ENCODE peak calls at places on chromosomes 4 and X, in nine cellular contexts. One of them, this sample, is unnamed.

GRCh38 chrX:116239944-116240391 is 69.4 kb downstream of the AGTR2 start:
- DNase-seq in cardiac muscle cell: peak
- DNase-seq in pancreas: no peak
- DNase-seq in tibial nerve: no peak
- DNase-seq in adrenal gland: no peak
- DNase-seq in A673: no peak
- DNase-seq in upper lobe of left lung: no peak
- DNase-seq in A549: no peak
- DNase-seq in GM23338: no peak
- DNase-seq in this sample: no peak

GRCh38 chr4:8330821-8331566 is 61.4 kb downstream of the HTRA3 start:
- DNase-seq in cardiac muscle cell: peak
- DNase-seq in pancreas: no peak
- DNase-seq in tibial nerve: peak
- DNase-seq in adrenal gland: peak
- DNase-seq in A673: no peak
- DNase-seq in upper lobe of left lung: no peak
- DNase-seq in A549: no peak
- DNase-seq in GM23338: no peak
- DNase-seq in this sample: peak

GRCh38 chrX:102684772-102685520 is 27.3 kb upstream of the GPRASP2 start:
- DNase-seq in cardiac muscle cell: peak
- DNase-seq in pancreas: no peak
- DNase-seq in tibial nerve: no peak
- DNase-seq in adrenal gland: no peak
- DNase-seq in A673: no peak
- DNase-seq in upper lobe of left lung: no peak
- DNase-seq in A549: no peak
- DNase-seq in GM23338: no peak
- DNase-seq in this sample: no peak

GRCh38 chrX:71532078-71532752 is 689 bp upstream of the OGT start:
- DNase-seq in cardiac muscle cell: peak
- DNase-seq in pancreas: no peak
- DNase-seq in tibial nerve: no peak
- DNase-seq in adrenal gland: peak
- DNase-seq in A673: peak
- DNase-seq in upper lobe of left lung: no peak
- DNase-seq in A549: peak
- DNase-seq in GM23338: no peak
- DNase-seq in this sample: no peak

GRCh38 chrX:109270580-109271484 is 211.1 kb downstream of the GUCY2F start:
- DNase-seq in cardiac muscle cell: peak
- DNase-seq in pancreas: no peak
- DNase-seq in tibial nerve: no peak
- DNase-seq in adrenal gland: no peak
- DNase-seq in A673: peak
- DNase-seq in upper lobe of left lung: no peak
- DNase-seq in A549: no peak
- DNase-seq in GM23338: no peak
- DNase-seq in this sample: peak

GRCh38 chrX:41167888-41168287 is 82.6 kb downstream of the USP9X start:
- DNase-seq in cardiac muscle cell: no peak
- DNase-seq in pancreas: no peak
- DNase-seq in tibial nerve: no peak
- DNase-seq in adrenal gland: no peak
- DNase-seq in A673: peak
- DNase-seq in upper lobe of left lung: no peak
- DNase-seq in A549: no peak
- DNase-seq in GM23338: no peak
- DNase-seq in this sample: no peak

GRCh38 chrX:135213200-135213844 is 38.5 kb upstream of the ETDA start:
- DNase-seq in cardiac muscle cell: no peak
- DNase-seq in pancreas: no peak
- DNase-seq in tibial nerve: no peak
- DNase-seq in adrenal gland: no peak
- DNase-seq in A673: no peak
- DNase-seq in upper lobe of left lung: no peak
- DNase-seq in A549: no peak
- DNase-seq in GM23338: no peak
- DNase-seq in this sample: no peak

GRCh38 chrX:131763674-131764073 is 219.8 kb downstream of the OR13H1 start:
- DNase-seq in cardiac muscle cell: no peak
- DNase-seq in pancreas: peak
- DNase-seq in tibial nerve: no peak
- DNase-seq in adrenal gland: peak
- DNase-seq in A673: peak
- DNase-seq in upper lobe of left lung: peak
- DNase-seq in A549: peak
- DNase-seq in GM23338: no peak
- DNase-seq in this sample: no peak

GRCh38 chr4:140395668-140396067 is 22.2 kb downstream of the SCOC start:
- DNase-seq in cardiac muscle cell: no peak
- DNase-seq in pancreas: no peak
- DNase-seq in tibial nerve: no peak
- DNase-seq in adrenal gland: no peak
- DNase-seq in A673: peak
- DNase-seq in upper lobe of left lung: no peak
- DNase-seq in A549: no peak
- DNase-seq in GM23338: peak
- DNase-seq in this sample: no peak

GRCh38 chr4:10611673-10612072 is 72.9 kb downstream of the CLNK start:
- DNase-seq in cardiac muscle cell: peak
- DNase-seq in pancreas: no peak
- DNase-seq in tibial nerve: no peak
- DNase-seq in adrenal gland: no peak
- DNase-seq in A673: no peak
- DNase-seq in upper lobe of left lung: no peak
- DNase-seq in A549: peak
- DNase-seq in GM23338: no peak
- DNase-seq in this sample: no peak

GRCh38 chrX:104419211-104419610 is 146.8 kb upstream of the IL1RAPL2 start:
- DNase-seq in cardiac muscle cell: peak
- DNase-seq in pancreas: no peak
- DNase-seq in tibial nerve: no peak
- DNase-seq in adrenal gland: no peak
- DNase-seq in A673: no peak
- DNase-seq in upper lobe of left lung: no peak
- DNase-seq in A549: no peak
- DNase-seq in GM23338: no peak
- DNase-seq in this sample: no peak

GRCh38 chr4:125591290-125591689 is 276.5 kb downstream of the FAT4 start:
- DNase-seq in cardiac muscle cell: no peak
- DNase-seq in pancreas: no peak
- DNase-seq in tibial nerve: no peak
- DNase-seq in adrenal gland: no peak
- DNase-seq in A673: no peak
- DNase-seq in upper lobe of left lung: no peak
- DNase-seq in A549: no peak
- DNase-seq in GM23338: no peak
- DNase-seq in this sample: no peak

GRCh38 chr4:57137261-57137660 is 27.1 kb upstream of the IGFBP7 start:
- DNase-seq in cardiac muscle cell: no peak
- DNase-seq in pancreas: no peak
- DNase-seq in tibial nerve: no peak
- DNase-seq in adrenal gland: no peak
- DNase-seq in A673: no peak
- DNase-seq in upper lobe of left lung: no peak
- DNase-seq in A549: no peak
- DNase-seq in GM23338: no peak
- DNase-seq in this sample: no peak

GRCh38 chr4:86344127-86344526 is 15.7 kb downstream of the MAPK10 start:
- DNase-seq in cardiac muscle cell: no peak
- DNase-seq in pancreas: no peak
- DNase-seq in tibial nerve: no peak
- DNase-seq in adrenal gland: no peak
- DNase-seq in A673: no peak
- DNase-seq in upper lobe of left lung: no peak
- DNase-seq in A549: no peak
- DNase-seq in GM23338: no peak
- DNase-seq in this sample: no peak

GRCh38 chr4:181952478-181952877 is 290.7 kb upstream of the TENM3 start:
- DNase-seq in cardiac muscle cell: peak
- DNase-seq in pancreas: no peak
- DNase-seq in tibial nerve: no peak
- DNase-seq in adrenal gland: peak
- DNase-seq in A673: peak
- DNase-seq in upper lobe of left lung: no peak
- DNase-seq in A549: peak
- DNase-seq in GM23338: no peak
- DNase-seq in this sample: no peak

GRCh38 chr4:71290074-71290473 is 48.7 kb upstream of the SLC4A4 start:
- DNase-seq in cardiac muscle cell: no peak
- DNase-seq in pancreas: no peak
- DNase-seq in tibial nerve: no peak
- DNase-seq in adrenal gland: no peak
- DNase-seq in A673: no peak
- DNase-seq in upper lobe of left lung: no peak
- DNase-seq in A549: no peak
- DNase-seq in GM23338: no peak
- DNase-seq in this sample: no peak

GRCh38 chr4:71287305-71287704 is 51.5 kb upstream of the SLC4A4 start:
- DNase-seq in cardiac muscle cell: no peak
- DNase-seq in pancreas: no peak
- DNase-seq in tibial nerve: no peak
- DNase-seq in adrenal gland: no peak
- DNase-seq in A673: no peak
- DNase-seq in upper lobe of left lung: no peak
- DNase-seq in A549: no peak
- DNase-seq in GM23338: no peak
- DNase-seq in this sample: no peak

GRCh38 chr4:71292228-71292627 is 46.6 kb upstream of the SLC4A4 start:
- DNase-seq in cardiac muscle cell: no peak
- DNase-seq in pancreas: no peak
- DNase-seq in tibial nerve: no peak
- DNase-seq in adrenal gland: no peak
- DNase-seq in A673: no peak
- DNase-seq in upper lobe of left lung: no peak
- DNase-seq in A549: no peak
- DNase-seq in GM23338: no peak
- DNase-seq in this sample: no peak

GRCh38 chr4:71290481-71290880 is 48.3 kb upstream of the SLC4A4 start:
- DNase-seq in cardiac muscle cell: no peak
- DNase-seq in pancreas: no peak
- DNase-seq in tibial nerve: no peak
- DNase-seq in adrenal gland: no peak
- DNase-seq in A673: no peak
- DNase-seq in upper lobe of left lung: no peak
- DNase-seq in A549: no peak
- DNase-seq in GM23338: no peak
- DNase-seq in this sample: no peak

DNA sequence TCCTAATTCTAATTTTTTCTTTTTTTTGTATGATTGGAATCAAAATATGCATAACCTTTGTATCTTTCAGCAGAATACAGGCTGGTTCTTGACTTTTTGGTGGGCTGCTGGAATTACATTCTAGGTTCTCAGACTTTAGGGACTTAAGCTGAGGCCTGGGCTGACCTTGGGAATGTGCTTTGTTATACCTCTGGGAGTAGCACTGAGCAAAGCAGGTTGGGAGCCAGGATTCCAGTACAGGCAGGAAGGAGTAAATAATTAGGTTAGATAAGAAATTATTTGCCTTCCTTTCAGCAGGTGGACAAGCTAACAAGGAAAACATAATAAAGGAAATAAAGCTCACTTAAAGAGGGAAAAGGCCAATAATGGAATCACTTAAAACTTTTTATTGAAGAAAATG is 49.9 kb upstream of the SLC4A4 start:
- DNase-seq in cardiac muscle cell: no peak
- DNase-seq in pancreas: peak
- DNase-seq in tibial nerve: no peak
- DNase-seq in adrenal gland: no peak
- DNase-seq in A673: no peak
- DNase-seq in upper lobe of left lung: no peak
- DNase-seq in A549: no peak
- DNase-seq in GM23338: no peak
- DNase-seq in this sample: no peak
- H3K27ac ChIP-seq in cardiac muscle cell: no peak
- H3K27ac ChIP-seq in pancreas: no peak
- H3K27ac ChIP-seq in tibial nerve: no peak
- H3K27ac ChIP-seq in adrenal gland: no peak
- H3K27ac ChIP-seq in A673: no peak
- H3K27ac ChIP-seq in upper lobe of left lung: no peak
- H3K27ac ChIP-seq in A549: no peak
- H3K27ac ChIP-seq in GM23338: no peak
- H3K27ac ChIP-seq in this sample: no peak

GRCh38 chr4:68905598-68906237 is 45.9 kb downstream of the UGT2A3 start:
- DNase-seq in cardiac muscle cell: no peak
- DNase-seq in pancreas: peak
- DNase-seq in tibial nerve: no peak
- DNase-seq in adrenal gland: no peak
- DNase-seq in A673: no peak
- DNase-seq in upper lobe of left lung: no peak
- DNase-seq in A549: no peak
- DNase-seq in GM23338: peak
- DNase-seq in this sample: no peak
- TF ChIP-seq CTCF in cardiac muscle cell: no peak
- TF ChIP-seq CTCF in pancreas: no peak
- TF ChIP-seq CTCF in tibial nerve: no peak
- TF ChIP-seq CTCF in adrenal gland: no peak
- TF ChIP-seq CTCF in A673: no peak
- TF ChIP-seq CTCF in upper lobe of left lung: no peak
- TF ChIP-seq CTCF in A549: no peak
- TF ChIP-seq CTCF in GM23338: no peak
- TF ChIP-seq CTCF in this sample: no peak

DNA sequence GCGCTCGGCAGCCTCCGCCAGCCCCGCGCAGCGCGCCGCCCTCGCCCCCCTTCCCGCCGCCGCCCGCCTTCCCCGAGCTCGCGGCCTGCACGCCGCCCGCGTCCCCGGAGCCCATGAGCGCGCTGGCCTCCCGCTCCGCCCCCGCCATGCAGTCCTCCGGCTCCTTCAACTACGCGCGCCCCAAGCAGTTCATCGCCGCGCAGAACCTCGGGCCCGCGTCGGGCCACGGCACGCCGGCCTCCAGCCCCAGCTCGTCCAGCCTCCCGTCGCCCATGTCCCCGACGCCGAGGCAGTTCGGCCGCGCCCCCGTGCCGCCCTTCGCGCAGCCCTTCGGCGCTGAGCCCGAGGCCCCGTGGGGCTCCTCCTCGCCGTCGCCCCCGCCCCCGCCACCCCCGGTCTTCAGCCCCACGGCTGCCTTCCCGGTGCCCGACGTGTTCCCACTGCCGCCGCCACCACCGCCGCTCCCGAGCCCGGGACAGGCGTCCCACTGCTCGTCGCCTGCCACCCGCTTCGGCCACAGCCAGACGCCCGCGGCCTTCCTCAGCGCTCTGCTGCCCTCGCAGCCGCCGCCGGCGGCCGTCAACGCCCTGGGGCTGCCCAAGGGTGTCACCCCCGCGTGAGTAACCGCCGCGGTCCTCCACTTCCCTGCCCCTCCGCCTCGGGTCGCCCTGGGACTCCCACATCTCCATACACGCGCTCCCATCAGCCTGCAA is 132.1 kb downstream of the CBR4 start:
- DNase-seq in cardiac muscle cell: peak
- DNase-seq in pancreas: peak
- DNase-seq in tibial nerve: peak
- DNase-seq in adrenal gland: peak
- DNase-seq in A673: peak
- DNase-seq in upper lobe of left lung: peak
- DNase-seq in A549: no peak
- DNase-seq in GM23338: peak
- DNase-seq in this sample: peak
- H3K27ac ChIP-seq in cardiac muscle cell: no peak
- H3K27ac ChIP-seq in pancreas: no peak
- H3K27ac ChIP-seq in tibial nerve: peak
- H3K27ac ChIP-seq in adrenal gland: peak
- H3K27ac ChIP-seq in A673: peak
- H3K27ac ChIP-seq in upper lobe of left lung: peak
- H3K27ac ChIP-seq in A549: no peak
- H3K27ac ChIP-seq in GM23338: no peak
- H3K27ac ChIP-seq in this sample: peak

GRCh38 chrX:112147206-112147605 is 64.6 kb upstream of the TRPC5 start:
- DNase-seq in cardiac muscle cell: no peak
- DNase-seq in pancreas: peak
- DNase-seq in tibial nerve: no peak
- DNase-seq in adrenal gland: no peak
- DNase-seq in A673: peak
- DNase-seq in upper lobe of left lung: no peak
- DNase-seq in A549: peak
- DNase-seq in GM23338: peak
- DNase-seq in this sample: no peak
- TF ChIP-seq CTCF in cardiac muscle cell: peak
- TF ChIP-seq CTCF in pancreas: peak
- TF ChIP-seq CTCF in tibial nerve: no peak
- TF ChIP-seq CTCF in adrenal gland: peak
- TF ChIP-seq CTCF in A673: peak
- TF ChIP-seq CTCF in upper lobe of left lung: no peak
- TF ChIP-seq CTCF in A549: peak
- TF ChIP-seq CTCF in GM23338: peak
- TF ChIP-seq CTCF in this sample: no peak